ENCODE peak calls at places on chromosomes 5 and 9, in ten cellular contexts. Q is tibial nerve, J is suprapubic skin, Z is IMR-90, D is Peyer's patch, C is HCT116, M is HepG2, H is body of pancreas, A is GM12892, R is K562. E is an unnamed sample.

GRCh38 chr5:98770158-98770910 is 3.1 kb upstream of the RGMB start:
- DNase-seq in Q (peak; percentile 68), J (no peak), Z (peak; percentile 66), D (peak; percentile 67), C (no peak), M (peak; percentile 41), H (peak; percentile 59), A (no peak), R (no peak), E (no peak)

GRCh38 chr9:72006481-72006880 is 53.9 kb downstream of the C9orf57 start:
- DNase-seq in Q (no peak), J (no peak), Z (peak; percentile 31), D (no peak), C (no peak), M (no peak), H (no peak), A (no peak), R (no peak), E (no peak)

GRCh38 chr9:127883959-127884358 is 6.5 kb upstream of the AK1 start:
- DNase-seq in Q (no peak), J (no peak), Z (no peak), D (no peak), C (no peak), M (no peak), H (no peak), A (no peak), R (no peak), E (no peak)

GRCh38 chr5:161299053-161299452 is 247.5 kb downstream of the GABRB2 start:
- DNase-seq in Q (no peak), J (no peak), Z (no peak), D (no peak), C (no peak), M (no peak), H (no peak), A (no peak), R (no peak), E (no peak)

GRCh38 chr9:116204252-116204882 is 50.8 kb downstream of the PAPPA start:
- DNase-seq in Q (no peak), J (no peak), Z (no peak), D (no peak), C (no peak), M (peak; percentile 60), H (no peak), A (no peak), R (no peak), E (no peak)

GRCh38 chr9:98097836-98098235 is 21.2 kb downstream of the TRIM14 start:
- DNase-seq in Q (no peak), J (peak; percentile 72), Z (no peak), D (no peak), C (no peak), M (no peak), H (no peak), A (no peak), R (no peak), E (no peak)

GRCh38 chr5:108801301-108801700 is 53.6 kb downstream of the FER start:
- DNase-seq in Q (no peak), J (no peak), Z (no peak), D (no peak), C (no peak), M (no peak), H (no peak), A (no peak), R (no peak), E (no peak)

GRCh38 chr9:22040760-22041159 is 31.7 kb upstream of the CDKN2B start:
- DNase-seq in Q (no peak), J (no peak), Z (peak; percentile 69), D (no peak), C (no peak), M (no peak), H (no peak), A (no peak), R (no peak), E (no peak)

GRCh38 chr9:98231770-98232478 is 23.5 kb downstream of the TBC1D2 start:
- DNase-seq in Q (no peak), J (no peak), Z (peak; percentile 95), D (no peak), C (no peak), M (no peak), H (no peak), A (no peak), R (no peak), E (no peak)

GRCh38 chr5:141876628-141877477 is 1.4 kb downstream of the PCDH1 start:
- DNase-seq in Q (no peak), J (no peak), Z (no peak), D (peak; percentile 78), C (no peak), M (no peak), H (peak; percentile 55), A (peak; percentile 13), R (no peak), E (no peak)

GRCh38 chr9:36138901-36139300 is 2.4 kb downstream of the GLIPR2 start:
- DNase-seq in Q (no peak), J (no peak), Z (no peak), D (no peak), C (no peak), M (no peak), H (no peak), A (no peak), R (no peak), E (no peak)

GRCh38 chr9:102778756-102779155 is 216.4 kb upstream of the CYLC2 start:
- DNase-seq in Q (no peak), J (no peak), Z (no peak), D (no peak), C (no peak), M (no peak), H (no peak), A (no peak), R (no peak), E (no peak)

GRCh38 chr9:126304946-126305370 is 21.7 kb upstream of the MVB12B start:
- DNase-seq in Q (no peak), J (no peak), Z (no peak), D (no peak), C (no peak), M (no peak), H (no peak), A (no peak), R (no peak), E (peak; percentile 9)

GRCh38 chr5:144428326-144428725 is 257.7 kb downstream of the KCTD16 start:
- DNase-seq in Q (no peak), J (no peak), Z (no peak), D (no peak), C (no peak), M (no peak), H (no peak), A (no peak), R (no peak), E (no peak)

GRCh38 chr9:88076286-88077070 is 61.8 kb downstream of the SPATA31C2 start:
- DNase-seq in Q (peak; percentile 65), J (peak; percentile 80), Z (peak; percentile 55), D (peak; percentile 94), C (peak; percentile 63), M (peak; percentile 50), H (peak; percentile 96), A (no peak), R (peak; percentile 39), E (no peak)

GRCh38 chr9:125409637-125410521 is 148.3 kb downstream of the GAPVD1 start:
- DNase-seq in Q (peak; percentile 16), J (no peak), Z (peak; percentile 53), D (no peak), C (peak; percentile 98), M (peak; percentile 48), H (no peak), A (no peak), R (peak; percentile 97), E (no peak)

GRCh38 chr5:59207416-59207815 is 624.5 kb downstream of the RAB3C start:
- DNase-seq in Q (no peak), J (no peak), Z (peak; percentile 2), D (no peak), C (no peak), M (no peak), H (no peak), A (no peak), R (no peak), E (no peak)

GRCh38 chr5:179818746-179819295 is 1.9 kb upstream of the SQSTM1 start:
- DNase-seq in Q (peak; percentile 94), J (peak; percentile 97), Z (peak; percentile 95), D (peak; percentile 98), C (peak; percentile 72), M (peak; percentile 94), H (peak; percentile 96), A (peak; percentile 89), R (peak; percentile 90), E (peak; percentile 98)
- TF ChIP-seq POLR2A in Q (peak; percentile 34), J (no peak), Z (no peak), D (peak; percentile 72), C (no peak), M (no peak), H (peak; percentile 78), A (peak; percentile 56), R (peak; percentile 52), E (no peak)

GRCh38 chr9:32550609-32551490 is 1.3 kb upstream of the SMIM27 start:
- DNase-seq in Q (peak; percentile 90), J (peak; percentile 94), Z (peak; percentile 91), D (peak; percentile 92), C (peak; percentile 23), M (peak; percentile 93), H (peak; percentile 86), A (peak; percentile 94), R (peak; percentile 93), E (no peak)
- TF ChIP-seq POLR2A in Q (peak; percentile 33), J (no peak), Z (peak; percentile 38), D (peak; percentile 25), C (no peak), M (peak; percentile 63), H (peak; percentile 50), A (peak; percentile 39), R (peak; percentile 52), E (peak; percentile 49)

DNA sequence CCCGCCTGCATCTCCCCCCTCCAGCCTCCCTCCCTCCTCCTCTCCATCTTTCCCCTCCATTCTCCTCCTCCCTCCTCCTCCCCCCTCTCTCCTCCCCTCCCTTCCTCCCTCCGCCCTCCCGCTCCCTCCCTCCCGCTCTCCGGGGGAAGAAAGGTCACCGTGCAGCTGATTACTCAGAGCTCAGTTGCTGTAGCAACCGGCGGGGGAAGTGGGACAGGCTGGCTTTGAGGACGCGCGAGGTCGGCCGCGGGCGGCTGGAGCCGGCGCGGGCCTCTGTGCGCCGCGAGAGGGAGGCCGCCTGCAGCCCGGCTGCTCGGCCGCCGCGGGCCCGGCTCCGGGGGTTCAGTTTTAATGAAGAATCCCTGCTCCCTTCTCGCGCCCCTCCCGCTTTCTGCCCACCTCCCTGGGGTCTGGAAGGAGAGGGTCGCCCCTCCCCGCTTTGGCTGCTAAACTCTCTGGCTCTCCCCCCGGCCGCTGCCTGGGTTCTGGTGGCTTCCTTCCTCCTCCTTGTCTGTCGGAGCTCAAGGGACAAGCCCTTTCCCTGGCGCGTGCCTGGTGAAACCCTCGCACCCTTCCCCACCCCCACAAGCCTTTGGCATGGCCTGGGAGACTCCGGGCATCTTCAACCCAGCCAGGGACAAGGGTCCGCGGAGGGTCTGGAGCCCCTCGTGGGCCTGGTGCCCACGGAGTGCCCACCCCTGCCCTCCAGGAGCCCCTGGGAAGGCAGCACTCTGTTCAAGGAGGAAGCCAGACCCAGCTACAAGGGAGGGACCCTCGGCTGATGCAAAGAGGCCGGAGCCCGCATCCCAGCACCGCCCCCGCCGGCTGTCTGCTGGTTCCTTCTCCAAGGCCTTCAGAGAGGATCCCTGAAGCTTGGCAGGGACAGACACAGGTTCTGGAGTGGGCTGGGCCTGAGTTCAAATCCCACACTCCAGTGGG is 160.3 kb downstream of the C9orf50 start:
- DNase-seq in Q (peak; percentile 95), J (peak; percentile 97), Z (peak; percentile 98), D (peak; percentile 94), C (peak; percentile 90), M (peak; percentile 94), H (peak; percentile 96), A (peak; percentile 97), R (peak; percentile 98), E (peak; percentile 98)
- TF ChIP-seq POLR2A in Q (peak; percentile 95), J (peak; percentile 41), Z (peak; percentile 90), D (peak; percentile 28), C (no peak), M (peak; percentile 60), H (peak; percentile 80), A (no peak), R (peak; percentile 69), E (peak; percentile 93)

GRCh38 chr5:57173318-57174127 is at the start of gene GPBP1:
- DNase-seq in Q (peak; percentile 100), J (peak; percentile 99), Z (peak; percentile 99), D (peak; percentile 99), C (peak; percentile 97), M (peak; percentile 96), H (peak; percentile 99), A (peak; percentile 78), R (peak; percentile 97), E (peak; percentile 99)
- TF ChIP-seq POLR2A in Q (peak; percentile 73), J (peak; percentile 13), Z (peak; percentile 75), D (peak; percentile 74), C (peak; percentile 48), M (peak; percentile 50), H (peak; percentile 82), A (peak; percentile 39), R (peak; percentile 90), E (peak; percentile 85)

E was measured in vagina.